ENCODE peak calls at places on chromosome 2, in ten cellular contexts. N is AG20443, K is ACHN, Q is IMR-90, L is body of pancreas, D is memory B cell, O is astrocyte of the spinal cord, M is epithelial cell of esophagus, V is sigmoid colon, I is fibroblast of lung. G is an unnamed sample.

GRCh38 chr2:54631755-54632154 is 91.7 kb upstream of the EML6 start:
- DNase-seq in O (no peak), K (no peak), I (no peak), D (no peak), Q (no peak), M (no peak), L (no peak), N (no peak), V (no peak), G (no peak)

GRCh38 chr2:60764736-60765534 is 8.9 kb downstream of the PAPOLG start:
- DNase-seq in Q (peak), O (no peak), D (no peak), V (no peak), N (no peak), K (no peak), M (peak), L (no peak), I (peak), G (no peak)

GRCh38 chr2:232898592-232899541 is 28.8 kb downstream of the SNORC start:
- DNase-seq in M (peak), V (no peak), L (no peak), I (peak), Q (peak), O (peak), K (no peak), D (no peak), N (peak), G (no peak)

GRCh38 chr2:168062054-168062453 is 185.3 kb downstream of the STK39 start:
- DNase-seq in V (no peak), L (no peak), M (no peak), I (no peak), K (no peak), N (no peak), D (no peak), O (no peak), Q (no peak), G (no peak)

GRCh38 chr2:68196120-68196716 is 38.5 kb downstream of the PNO1 start:
- DNase-seq in O (peak), L (no peak), K (peak), Q (peak), N (no peak), D (no peak), V (peak), M (peak), I (peak), G (peak)

GRCh38 chr2:135132314-135132713 is 80.2 kb downstream of the RAB3GAP1 start:
- DNase-seq in M (peak), L (no peak), V (no peak), K (no peak), O (peak), I (peak), N (peak), Q (peak), D (no peak), G (peak)

GRCh38 chr2:47675196-47675825 is 107.6 kb upstream of the MSH6 start:
- DNase-seq in Q (no peak), V (no peak), L (no peak), N (no peak), K (no peak), I (no peak), D (no peak), O (no peak), M (no peak), G (no peak)

GRCh38 chr2:1039549-1039948 is 88.9 kb downstream of the SNTG2 start:
- DNase-seq in V (no peak), O (no peak), N (no peak), Q (no peak), L (no peak), I (no peak), M (no peak), D (no peak), K (no peak), G (no peak)

GRCh38 chr2:241355983-241356870 is at the start of gene FARP2:
- DNase-seq in O (peak), D (peak), V (peak), N (peak), L (peak), M (peak), K (peak), I (peak), Q (peak), G (peak)

GRCh38 chr2:63856302-63856600 is 14.6 kb downstream of the UGP2 start:
- DNase-seq in I (no peak), N (no peak), M (no peak), O (no peak), Q (no peak), L (no peak), D (no peak), K (no peak), V (no peak), G (no peak)

GRCh38 chr2:86441789-86442641 is 844 bp downstream of the KDM3A start:
- DNase-seq in M (peak), I (peak), V (peak), N (peak), O (peak), D (peak), K (peak), Q (peak), L (peak), G (peak)

GRCh38 chr2:3505771-3506170 is 13.6 kb downstream of the ADI1 start:
- DNase-seq in O (no peak), L (no peak), I (no peak), M (no peak), K (no peak), N (no peak), Q (peak), V (no peak), D (no peak), G (no peak)

GRCh38 chr2:139814458-139814857 is 1034.3 kb upstream of the NXPH2 start:
- DNase-seq in Q (no peak), I (no peak), L (no peak), K (no peak), N (no peak), O (no peak), V (no peak), D (no peak), M (no peak), G (no peak)

GRCh38 chr2:20052229-20052871 is 922 bp upstream of the LAPTM4A start:
- DNase-seq in M (peak), I (peak), Q (peak), L (no peak), D (no peak), O (no peak), K (peak), V (no peak), N (no peak), G (no peak)